ENCODE peak calls at places on chromosomes 6 and 20, in eight cellular contexts. One of them, this sample, is unnamed.

GRCh38 chr20:49245921-49246740 is 26.9 kb downstream of the DDX27 start:
- DNase-seq in H54: peak; percentile 40
- DNase-seq in effector memory CD8-positive, alpha-beta T cell: peak; percentile 18
- DNase-seq in non-pigmented ciliary epithelial cell: no peak
- DNase-seq in left colon: no peak
- DNase-seq in NCI-H69: peak; percentile 45
- DNase-seq in sciatic nerve: no peak
- DNase-seq in anterior cingulate cortex: peak; percentile 58
- DNase-seq in this sample: no peak

GRCh38 chr6:122042851-122043250 is 356.6 kb upstream of the HSF2 start:
- DNase-seq in H54: no peak
- DNase-seq in effector memory CD8-positive, alpha-beta T cell: no peak
- DNase-seq in non-pigmented ciliary epithelial cell: no peak
- DNase-seq in left colon: no peak
- DNase-seq in NCI-H69: no peak
- DNase-seq in sciatic nerve: no peak
- DNase-seq in anterior cingulate cortex: no peak
- DNase-seq in this sample: no peak

GRCh38 chr20:61424011-61424627 is 172.1 kb downstream of the CDH4 start:
- DNase-seq in H54: no peak
- DNase-seq in effector memory CD8-positive, alpha-beta T cell: no peak
- DNase-seq in non-pigmented ciliary epithelial cell: no peak
- DNase-seq in left colon: no peak
- DNase-seq in NCI-H69: no peak
- DNase-seq in sciatic nerve: no peak
- DNase-seq in anterior cingulate cortex: no peak
- DNase-seq in this sample: no peak

GRCh38 chr20:31922181-31922580 is 29.7 kb downstream of the PDRG1 start:
- DNase-seq in H54: no peak
- DNase-seq in effector memory CD8-positive, alpha-beta T cell: no peak
- DNase-seq in non-pigmented ciliary epithelial cell: no peak
- DNase-seq in left colon: no peak
- DNase-seq in NCI-H69: no peak
- DNase-seq in sciatic nerve: peak; percentile 12
- DNase-seq in anterior cingulate cortex: no peak
- DNase-seq in this sample: no peak

GRCh38 chr20:34337544-34337943 is 25.5 kb upstream of the ITCH start:
- DNase-seq in H54: no peak
- DNase-seq in effector memory CD8-positive, alpha-beta T cell: no peak
- DNase-seq in non-pigmented ciliary epithelial cell: no peak
- DNase-seq in left colon: no peak
- DNase-seq in NCI-H69: peak; percentile 44
- DNase-seq in sciatic nerve: no peak
- DNase-seq in anterior cingulate cortex: no peak
- DNase-seq in this sample: no peak

GRCh38 chr20:52150440-52151258 is 40.9 kb downstream of the ZFP64 start:
- DNase-seq in H54: peak; percentile 19
- DNase-seq in effector memory CD8-positive, alpha-beta T cell: peak; percentile 13
- DNase-seq in non-pigmented ciliary epithelial cell: no peak
- DNase-seq in left colon: no peak
- DNase-seq in NCI-H69: peak; percentile 42
- DNase-seq in sciatic nerve: no peak
- DNase-seq in anterior cingulate cortex: no peak
- DNase-seq in this sample: no peak

GRCh38 chr20:64255361-64256281 is at the start of gene PCMTD2:
- DNase-seq in H54: peak; percentile 92
- DNase-seq in effector memory CD8-positive, alpha-beta T cell: peak; percentile 83
- DNase-seq in non-pigmented ciliary epithelial cell: no peak
- DNase-seq in left colon: peak; percentile 64
- DNase-seq in NCI-H69: peak; percentile 89
- DNase-seq in sciatic nerve: peak; percentile 89
- DNase-seq in anterior cingulate cortex: peak; percentile 72
- DNase-seq in this sample: peak; percentile 93

GRCh38 chr6:24401458-24401857 is 1.3 kb upstream of the MRS2 start:
- DNase-seq in H54: no peak
- DNase-seq in effector memory CD8-positive, alpha-beta T cell: no peak
- DNase-seq in non-pigmented ciliary epithelial cell: no peak
- DNase-seq in left colon: no peak
- DNase-seq in NCI-H69: no peak
- DNase-seq in sciatic nerve: no peak
- DNase-seq in anterior cingulate cortex: no peak
- DNase-seq in this sample: no peak

GRCh38 chr6:27575594-27576361 is 102.9 kb upstream of the ZNF184 start:
- DNase-seq in H54: no peak
- DNase-seq in effector memory CD8-positive, alpha-beta T cell: no peak
- DNase-seq in non-pigmented ciliary epithelial cell: no peak
- DNase-seq in left colon: no peak
- DNase-seq in NCI-H69: peak; percentile 65
- DNase-seq in sciatic nerve: no peak
- DNase-seq in anterior cingulate cortex: no peak
- DNase-seq in this sample: no peak

GRCh38 chr6:51489133-51489532 is 598.3 kb downstream of the PKHD1 start:
- DNase-seq in H54: no peak
- DNase-seq in effector memory CD8-positive, alpha-beta T cell: no peak
- DNase-seq in non-pigmented ciliary epithelial cell: no peak
- DNase-seq in left colon: no peak
- DNase-seq in NCI-H69: peak; percentile 71
- DNase-seq in sciatic nerve: no peak
- DNase-seq in anterior cingulate cortex: peak; percentile 3
- DNase-seq in this sample: no peak

GRCh38 chr6:14060971-14061370 is 56.6 kb upstream of the CD83 start:
- DNase-seq in H54: no peak
- DNase-seq in effector memory CD8-positive, alpha-beta T cell: no peak
- DNase-seq in non-pigmented ciliary epithelial cell: no peak
- DNase-seq in left colon: no peak
- DNase-seq in NCI-H69: no peak
- DNase-seq in sciatic nerve: no peak
- DNase-seq in anterior cingulate cortex: no peak
- DNase-seq in this sample: no peak

This sample was measured in activated CD4-positive, alpha-beta memory T cell treated with anti-CD3 and anti-CD28 coated beads, Interleukin-2, amount 10 ng/mL, durations not matched to agents 7 days and 5 days.